ENCODE peak calls at places on chromosome X, in seven cellular contexts. One of them, this sample, is unnamed.

GRCh38 chrX:53116101-53116500 is 22.2 kb downstream of the KANTR start:
- DNase-seq in transverse colon: peak
- DNase-seq in effector memory CD4-positive, alpha-beta T cell: no peak
- DNase-seq in right atrium auricular region: no peak
- DNase-seq in ovary: no peak
- DNase-seq in lower lobe of right lung: no peak
- DNase-seq in MM.1S: peak
- DNase-seq in this sample: no peak

GRCh38 chrX:14533867-14534266 is 4.5 kb downstream of the GLRA2 start:
- DNase-seq in transverse colon: no peak
- DNase-seq in effector memory CD4-positive, alpha-beta T cell: no peak
- DNase-seq in right atrium auricular region: no peak
- DNase-seq in ovary: no peak
- DNase-seq in lower lobe of right lung: no peak
- DNase-seq in MM.1S: no peak
- DNase-seq in this sample: no peak

GRCh38 chrX:154136627-154137161 is 7.3 kb upstream of the OPN1LW start:
- DNase-seq in transverse colon: peak
- DNase-seq in effector memory CD4-positive, alpha-beta T cell: peak
- DNase-seq in right atrium auricular region: peak
- DNase-seq in ovary: peak
- DNase-seq in lower lobe of right lung: peak
- DNase-seq in MM.1S: peak
- DNase-seq in this sample: peak

GRCh38 chrX:115408736-115409390 is 119.3 kb downstream of the LUZP4 start:
- DNase-seq in transverse colon: no peak
- DNase-seq in effector memory CD4-positive, alpha-beta T cell: no peak
- DNase-seq in right atrium auricular region: no peak
- DNase-seq in ovary: no peak
- DNase-seq in lower lobe of right lung: no peak
- DNase-seq in MM.1S: no peak
- DNase-seq in this sample: no peak

GRCh38 chrX:140190441-140191108 is 225.3 kb upstream of the CXorf66 start:
- DNase-seq in transverse colon: peak
- DNase-seq in effector memory CD4-positive, alpha-beta T cell: no peak
- DNase-seq in right atrium auricular region: no peak
- DNase-seq in ovary: no peak
- DNase-seq in lower lobe of right lung: no peak
- DNase-seq in MM.1S: no peak
- DNase-seq in this sample: no peak

GRCh38 chrX:7435822-7436221 is 287.9 kb upstream of the PUDP start:
- DNase-seq in transverse colon: no peak
- DNase-seq in effector memory CD4-positive, alpha-beta T cell: no peak
- DNase-seq in right atrium auricular region: no peak
- DNase-seq in ovary: no peak
- DNase-seq in lower lobe of right lung: no peak
- DNase-seq in MM.1S: no peak
- DNase-seq in this sample: no peak

GRCh38 chrX:107715331-107716044 is 60.1 kb downstream of the TSC22D3 start:
- DNase-seq in transverse colon: peak
- DNase-seq in effector memory CD4-positive, alpha-beta T cell: no peak
- DNase-seq in right atrium auricular region: no peak
- DNase-seq in ovary: no peak
- DNase-seq in lower lobe of right lung: peak
- DNase-seq in MM.1S: no peak
- DNase-seq in this sample: no peak

GRCh38 chrX:28757290-28757689 is 170.0 kb downstream of the IL1RAPL1 start:
- DNase-seq in transverse colon: no peak
- DNase-seq in effector memory CD4-positive, alpha-beta T cell: no peak
- DNase-seq in right atrium auricular region: no peak
- DNase-seq in ovary: no peak
- DNase-seq in lower lobe of right lung: no peak
- DNase-seq in MM.1S: no peak
- DNase-seq in this sample: no peak

GRCh38 chrX:115533485-115533884 is 27.5 kb upstream of the PLS3 start:
- DNase-seq in transverse colon: no peak
- DNase-seq in effector memory CD4-positive, alpha-beta T cell: no peak
- DNase-seq in right atrium auricular region: no peak
- DNase-seq in ovary: no peak
- DNase-seq in lower lobe of right lung: no peak
- DNase-seq in MM.1S: no peak
- DNase-seq in this sample: no peak

GRCh38 chrX:119708936-119709335 is 16.0 kb upstream of the SEPTIN6 start:
- DNase-seq in transverse colon: no peak
- DNase-seq in effector memory CD4-positive, alpha-beta T cell: no peak
- DNase-seq in right atrium auricular region: no peak
- DNase-seq in ovary: no peak
- DNase-seq in lower lobe of right lung: no peak
- DNase-seq in MM.1S: no peak
- DNase-seq in this sample: no peak

GRCh38 chrX:34880656-34881055 is 61.9 kb upstream of the FAM47B start:
- DNase-seq in transverse colon: no peak
- DNase-seq in effector memory CD4-positive, alpha-beta T cell: no peak
- DNase-seq in right atrium auricular region: no peak
- DNase-seq in ovary: no peak
- DNase-seq in lower lobe of right lung: no peak
- DNase-seq in MM.1S: no peak
- DNase-seq in this sample: peak

DNA sequence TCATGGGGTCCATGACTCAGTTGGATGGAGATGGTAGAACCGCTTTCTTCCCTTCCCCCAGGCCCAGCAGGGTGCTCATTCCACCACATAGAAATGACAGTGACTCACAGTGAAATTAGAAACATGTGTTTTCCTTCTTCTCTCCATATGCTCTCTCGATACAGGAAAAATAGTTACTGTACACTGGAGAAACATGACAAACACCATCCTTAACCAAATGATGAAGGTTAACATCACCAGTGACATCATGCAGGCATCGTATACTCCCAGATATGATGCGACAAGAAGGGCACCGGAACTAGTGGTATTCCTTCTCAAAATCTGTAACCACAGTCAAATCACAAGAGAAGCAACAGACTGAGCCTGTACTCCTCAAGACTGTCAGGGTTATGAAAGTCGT is 11.7 kb upstream of the RAB40A start:
- DNase-seq in transverse colon: no peak
- DNase-seq in effector memory CD4-positive, alpha-beta T cell: no peak
- DNase-seq in right atrium auricular region: no peak
- DNase-seq in ovary: no peak
- DNase-seq in lower lobe of right lung: no peak
- DNase-seq in MM.1S: no peak
- DNase-seq in this sample: no peak
- H3K27ac ChIP-seq in transverse colon: no peak
- H3K27ac ChIP-seq in effector memory CD4-positive, alpha-beta T cell: no peak
- H3K27ac ChIP-seq in right atrium auricular region: no peak
- H3K27ac ChIP-seq in ovary: no peak
- H3K27ac ChIP-seq in lower lobe of right lung: no peak
- H3K27ac ChIP-seq in MM.1S: no peak
- H3K27ac ChIP-seq in this sample: no peak

GRCh38 chrX:15714529-15714928 is 23.5 kb upstream of the CA5B start:
- DNase-seq in transverse colon: no peak
- DNase-seq in effector memory CD4-positive, alpha-beta T cell: no peak
- DNase-seq in right atrium auricular region: no peak
- DNase-seq in ovary: no peak
- DNase-seq in lower lobe of right lung: no peak
- DNase-seq in MM.1S: no peak
- DNase-seq in this sample: no peak
- H3K27ac ChIP-seq in transverse colon: no peak
- H3K27ac ChIP-seq in effector memory CD4-positive, alpha-beta T cell: no peak
- H3K27ac ChIP-seq in right atrium auricular region: peak
- H3K27ac ChIP-seq in ovary: no peak
- H3K27ac ChIP-seq in lower lobe of right lung: no peak
- H3K27ac ChIP-seq in MM.1S: no peak
- H3K27ac ChIP-seq in this sample: no peak

GRCh38 chrX:98067611-98068010 is 1183.9 kb downstream of the RPA4 start:
- DNase-seq in transverse colon: no peak
- DNase-seq in effector memory CD4-positive, alpha-beta T cell: no peak
- DNase-seq in right atrium auricular region: no peak
- DNase-seq in ovary: no peak
- DNase-seq in lower lobe of right lung: no peak
- DNase-seq in MM.1S: no peak
- DNase-seq in this sample: no peak
- H3K27ac ChIP-seq in transverse colon: no peak
- H3K27ac ChIP-seq in effector memory CD4-positive, alpha-beta T cell: no peak
- H3K27ac ChIP-seq in right atrium auricular region: no peak
- H3K27ac ChIP-seq in ovary: no peak
- H3K27ac ChIP-seq in lower lobe of right lung: no peak
- H3K27ac ChIP-seq in MM.1S: no peak
- H3K27ac ChIP-seq in this sample: no peak

GRCh38 chrX:16783452-16783851 is 2.8 kb upstream of the TXLNG start:
- DNase-seq in transverse colon: no peak
- DNase-seq in effector memory CD4-positive, alpha-beta T cell: no peak
- DNase-seq in right atrium auricular region: no peak
- DNase-seq in ovary: no peak
- DNase-seq in lower lobe of right lung: no peak
- DNase-seq in MM.1S: no peak
- DNase-seq in this sample: no peak

GRCh38 chrX:16786139-16786790 is at the start of gene TXLNG:
- DNase-seq in transverse colon: peak
- DNase-seq in effector memory CD4-positive, alpha-beta T cell: peak
- DNase-seq in right atrium auricular region: peak
- DNase-seq in ovary: peak
- DNase-seq in lower lobe of right lung: peak
- DNase-seq in MM.1S: peak
- DNase-seq in this sample: peak

GRCh38 chrX:16788477-16788876 is 2.2 kb downstream of the TXLNG start:
- DNase-seq in transverse colon: no peak
- DNase-seq in effector memory CD4-positive, alpha-beta T cell: no peak
- DNase-seq in right atrium auricular region: peak
- DNase-seq in ovary: no peak
- DNase-seq in lower lobe of right lung: no peak
- DNase-seq in MM.1S: no peak
- DNase-seq in this sample: no peak

GRCh38 chrX:16785247-16786138 is 773 bp upstream of the TXLNG start:
- DNase-seq in transverse colon: peak
- DNase-seq in effector memory CD4-positive, alpha-beta T cell: no peak
- DNase-seq in right atrium auricular region: no peak
- DNase-seq in ovary: peak
- DNase-seq in lower lobe of right lung: no peak
- DNase-seq in MM.1S: peak
- DNase-seq in this sample: no peak

DNA sequence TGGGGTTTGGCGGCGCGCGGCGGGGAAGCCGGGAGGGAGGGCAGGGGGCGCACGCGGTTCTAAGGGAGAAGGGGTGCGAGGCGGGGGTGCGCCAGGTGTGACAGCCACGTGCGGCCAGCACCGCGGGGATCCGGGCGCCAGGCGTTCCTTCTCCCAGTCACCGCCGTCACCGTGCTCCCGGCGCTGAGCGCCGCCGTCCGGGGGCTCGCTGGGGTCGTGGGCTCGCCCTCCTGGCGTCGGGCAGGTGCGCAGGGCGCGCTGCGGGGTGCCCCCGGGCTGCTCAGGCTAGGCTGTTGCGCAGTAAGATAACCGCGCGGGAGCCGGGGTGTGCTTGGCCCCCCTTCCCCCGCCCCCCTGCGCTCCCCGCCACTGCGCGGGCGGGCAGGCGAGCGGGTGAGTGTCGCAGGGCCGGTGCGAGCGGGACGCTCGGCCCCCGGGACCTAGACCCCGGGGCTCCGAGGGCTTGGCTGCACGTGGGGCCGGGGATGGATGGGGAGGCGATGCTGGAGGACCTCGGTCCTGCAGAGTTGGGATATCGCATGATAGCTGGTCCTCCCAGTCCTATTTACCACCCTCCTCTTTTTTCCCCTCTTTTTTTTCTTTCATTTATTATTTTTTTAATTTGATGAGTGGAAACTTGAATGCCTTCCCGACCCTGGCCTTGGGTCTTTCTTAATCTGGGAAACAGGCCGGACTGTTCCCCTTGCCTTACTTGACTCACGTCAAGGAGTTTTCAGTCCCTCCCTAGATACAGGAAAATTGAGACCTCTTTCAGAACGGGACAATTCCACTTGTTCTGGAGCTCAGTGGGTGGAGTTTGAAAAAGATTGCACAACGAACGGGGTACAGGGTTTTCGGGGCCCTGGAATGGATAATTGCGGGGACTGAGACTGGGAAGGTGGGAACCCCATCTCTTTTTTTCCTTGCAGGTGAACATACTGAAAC is 797 bp downstream of the TXLNG start:
- DNase-seq in transverse colon: peak
- DNase-seq in effector memory CD4-positive, alpha-beta T cell: peak
- DNase-seq in right atrium auricular region: no peak
- DNase-seq in ovary: peak
- DNase-seq in lower lobe of right lung: peak
- DNase-seq in MM.1S: peak
- DNase-seq in this sample: peak
- H3K27ac ChIP-seq in transverse colon: peak
- H3K27ac ChIP-seq in effector memory CD4-positive, alpha-beta T cell: peak
- H3K27ac ChIP-seq in right atrium auricular region: peak
- H3K27ac ChIP-seq in ovary: peak
- H3K27ac ChIP-seq in lower lobe of right lung: peak
- H3K27ac ChIP-seq in MM.1S: peak
- H3K27ac ChIP-seq in this sample: no peak